ENCODE peak calls at places on chromosomes 4 and X, in eight cellular contexts. One of them, this sample, is unnamed.

GRCh38 chr4:171924761-171925376 is 111.7 kb downstream of the GALNTL6 start:
- DNase-seq in IMR-90: no peak
- DNase-seq in sigmoid colon: no peak
- DNase-seq in lower leg skin: no peak
- DNase-seq in adrenal gland: no peak
- DNase-seq in A549: no peak
- DNase-seq in esophagus squamous epithelium: no peak
- DNase-seq in GM12892: no peak
- DNase-seq in this sample: no peak

GRCh38 chr4:185304944-185305690 is 90.6 kb downstream of the LRP2BP start:
- DNase-seq in IMR-90: peak; percentile 25
- DNase-seq in sigmoid colon: no peak
- DNase-seq in lower leg skin: no peak
- DNase-seq in adrenal gland: no peak
- DNase-seq in A549: no peak
- DNase-seq in esophagus squamous epithelium: no peak
- DNase-seq in GM12892: no peak
- DNase-seq in this sample: peak; percentile 25

GRCh38 chr4:98150092-98150761 is 7.0 kb upstream of the STPG2 start:
- DNase-seq in IMR-90: peak; percentile 16
- DNase-seq in sigmoid colon: no peak
- DNase-seq in lower leg skin: no peak
- DNase-seq in adrenal gland: no peak
- DNase-seq in A549: no peak
- DNase-seq in esophagus squamous epithelium: no peak
- DNase-seq in GM12892: no peak
- DNase-seq in this sample: no peak

GRCh38 chr4:168076989-168077725 is 15.2 kb upstream of the ANXA10 start:
- DNase-seq in IMR-90: peak; percentile 71
- DNase-seq in sigmoid colon: no peak
- DNase-seq in lower leg skin: no peak
- DNase-seq in adrenal gland: peak; percentile 55
- DNase-seq in A549: peak; percentile 4
- DNase-seq in esophagus squamous epithelium: no peak
- DNase-seq in GM12892: no peak
- DNase-seq in this sample: peak; percentile 75

GRCh38 chr4:25535278-25535677 is 120.4 kb upstream of the SLC34A2 start:
- DNase-seq in IMR-90: no peak
- DNase-seq in sigmoid colon: no peak
- DNase-seq in lower leg skin: no peak
- DNase-seq in adrenal gland: no peak
- DNase-seq in A549: no peak
- DNase-seq in esophagus squamous epithelium: no peak
- DNase-seq in GM12892: no peak
- DNase-seq in this sample: no peak

GRCh38 chr4:103207673-103208072 is 9.5 kb upstream of the CENPE start:
- DNase-seq in IMR-90: no peak
- DNase-seq in sigmoid colon: no peak
- DNase-seq in lower leg skin: no peak
- DNase-seq in adrenal gland: no peak
- DNase-seq in A549: no peak
- DNase-seq in esophagus squamous epithelium: no peak
- DNase-seq in GM12892: no peak
- DNase-seq in this sample: no peak

GRCh38 chr4:145851516-145852201 is 87.0 kb downstream of the ZNF827 start:
- DNase-seq in IMR-90: no peak
- DNase-seq in sigmoid colon: no peak
- DNase-seq in lower leg skin: no peak
- DNase-seq in adrenal gland: no peak
- DNase-seq in A549: no peak
- DNase-seq in esophagus squamous epithelium: no peak
- DNase-seq in GM12892: no peak
- DNase-seq in this sample: no peak

GRCh38 chr4:2516635-2517034 is 19.8 kb upstream of the FAM193A start:
- DNase-seq in IMR-90: no peak
- DNase-seq in sigmoid colon: no peak
- DNase-seq in lower leg skin: no peak
- DNase-seq in adrenal gland: no peak
- DNase-seq in A549: no peak
- DNase-seq in esophagus squamous epithelium: no peak
- DNase-seq in GM12892: no peak
- DNase-seq in this sample: no peak

GRCh38 chr4:78864405-78865024 is 74.7 kb downstream of the PAQR3 start:
- DNase-seq in IMR-90: peak; percentile 85
- DNase-seq in sigmoid colon: no peak
- DNase-seq in lower leg skin: no peak
- DNase-seq in adrenal gland: no peak
- DNase-seq in A549: peak; percentile 18
- DNase-seq in esophagus squamous epithelium: no peak
- DNase-seq in GM12892: no peak
- DNase-seq in this sample: peak; percentile 85

GRCh38 chr4:10296730-10297129 is 160.5 kb downstream of the ZNF518B start:
- DNase-seq in IMR-90: no peak
- DNase-seq in sigmoid colon: no peak
- DNase-seq in lower leg skin: no peak
- DNase-seq in adrenal gland: no peak
- DNase-seq in A549: no peak
- DNase-seq in esophagus squamous epithelium: no peak
- DNase-seq in GM12892: no peak
- DNase-seq in this sample: no peak

GRCh38 chrX:83339724-83340123 is 168.4 kb upstream of the POU3F4 start:
- DNase-seq in IMR-90: no peak
- DNase-seq in sigmoid colon: no peak
- DNase-seq in lower leg skin: no peak
- DNase-seq in adrenal gland: no peak
- DNase-seq in A549: no peak
- DNase-seq in esophagus squamous epithelium: no peak
- DNase-seq in GM12892: no peak
- DNase-seq in this sample: no peak

GRCh38 chr4:39655206-39655605 is 16.5 kb upstream of the SMIM14 start:
- DNase-seq in IMR-90: peak; percentile 44
- DNase-seq in sigmoid colon: no peak
- DNase-seq in lower leg skin: no peak
- DNase-seq in adrenal gland: no peak
- DNase-seq in A549: no peak
- DNase-seq in esophagus squamous epithelium: no peak
- DNase-seq in GM12892: no peak
- DNase-seq in this sample: no peak

GRCh38 chr4:1398686-1399507 is 7.3 kb downstream of the NKX1-1 start:
- DNase-seq in IMR-90: no peak
- DNase-seq in sigmoid colon: peak; percentile 48
- DNase-seq in lower leg skin: peak; percentile 65
- DNase-seq in adrenal gland: no peak
- DNase-seq in A549: no peak
- DNase-seq in esophagus squamous epithelium: no peak
- DNase-seq in GM12892: peak; percentile 18
- DNase-seq in this sample: no peak

GRCh38 chrX:14922437-14922836 is 49.2 kb downstream of the MOSPD2 start:
- DNase-seq in IMR-90: peak; percentile 94
- DNase-seq in sigmoid colon: no peak
- DNase-seq in lower leg skin: no peak
- DNase-seq in adrenal gland: peak; percentile 14
- DNase-seq in A549: no peak
- DNase-seq in esophagus squamous epithelium: no peak
- DNase-seq in GM12892: no peak
- DNase-seq in this sample: no peak

GRCh38 chr4:1530356-1530755 is 124.1 kb upstream of the NKX1-1 start:
- DNase-seq in IMR-90: no peak
- DNase-seq in sigmoid colon: no peak
- DNase-seq in lower leg skin: no peak
- DNase-seq in adrenal gland: no peak
- DNase-seq in A549: no peak
- DNase-seq in esophagus squamous epithelium: no peak
- DNase-seq in GM12892: no peak
- DNase-seq in this sample: no peak

GRCh38 chrX:57453901-57454300 is 137.9 kb upstream of the ZXDB start:
- DNase-seq in IMR-90: peak; percentile 4
- DNase-seq in sigmoid colon: no peak
- DNase-seq in lower leg skin: no peak
- DNase-seq in adrenal gland: peak; percentile 18
- DNase-seq in A549: no peak
- DNase-seq in esophagus squamous epithelium: no peak
- DNase-seq in GM12892: no peak
- DNase-seq in this sample: peak; percentile 20

GRCh38 chr4:3031357-3032064 is 42.8 kb downstream of the HTT-AS start:
- DNase-seq in IMR-90: no peak
- DNase-seq in sigmoid colon: no peak
- DNase-seq in lower leg skin: peak; percentile 53
- DNase-seq in adrenal gland: no peak
- DNase-seq in A549: no peak
- DNase-seq in esophagus squamous epithelium: no peak
- DNase-seq in GM12892: no peak
- DNase-seq in this sample: no peak

GRCh38 chrX:45077748-45078424 is 122.8 kb downstream of the DIPK2B start:
- DNase-seq in IMR-90: no peak
- DNase-seq in sigmoid colon: no peak
- DNase-seq in lower leg skin: no peak
- DNase-seq in adrenal gland: no peak
- DNase-seq in A549: no peak
- DNase-seq in esophagus squamous epithelium: no peak
- DNase-seq in GM12892: no peak
- DNase-seq in this sample: no peak

GRCh38 chrX:107574054-107574683 is 54.1 kb upstream of the PRPS1 start:
- DNase-seq in IMR-90: peak; percentile 85
- DNase-seq in sigmoid colon: no peak
- DNase-seq in lower leg skin: no peak
- DNase-seq in adrenal gland: no peak
- DNase-seq in A549: peak; percentile 15
- DNase-seq in esophagus squamous epithelium: no peak
- DNase-seq in GM12892: no peak
- DNase-seq in this sample: no peak

GRCh38 chrX:47590984-47591383 is 8.7 kb downstream of the TIMP1 start:
- DNase-seq in IMR-90: no peak
- DNase-seq in sigmoid colon: no peak
- DNase-seq in lower leg skin: peak; percentile 46
- DNase-seq in adrenal gland: no peak
- DNase-seq in A549: no peak
- DNase-seq in esophagus squamous epithelium: no peak
- DNase-seq in GM12892: no peak
- DNase-seq in this sample: no peak

GRCh38 chrX:129654652-129655546 is at the start of gene APLN:
- DNase-seq in IMR-90: peak; percentile 19
- DNase-seq in sigmoid colon: no peak
- DNase-seq in lower leg skin: peak; percentile 86
- DNase-seq in adrenal gland: peak; percentile 57
- DNase-seq in A549: no peak
- DNase-seq in esophagus squamous epithelium: no peak
- DNase-seq in GM12892: no peak
- DNase-seq in this sample: peak; percentile 15
- TF ChIP-seq POLR2A in IMR-90: no peak
- TF ChIP-seq POLR2A in sigmoid colon: no peak
- TF ChIP-seq POLR2A in lower leg skin: no peak
- TF ChIP-seq POLR2A in adrenal gland: peak; percentile 24
- TF ChIP-seq POLR2A in A549: no peak
- TF ChIP-seq POLR2A in esophagus squamous epithelium: no peak
- TF ChIP-seq POLR2A in GM12892: no peak
- TF ChIP-seq POLR2A in this sample: no peak

DNA sequence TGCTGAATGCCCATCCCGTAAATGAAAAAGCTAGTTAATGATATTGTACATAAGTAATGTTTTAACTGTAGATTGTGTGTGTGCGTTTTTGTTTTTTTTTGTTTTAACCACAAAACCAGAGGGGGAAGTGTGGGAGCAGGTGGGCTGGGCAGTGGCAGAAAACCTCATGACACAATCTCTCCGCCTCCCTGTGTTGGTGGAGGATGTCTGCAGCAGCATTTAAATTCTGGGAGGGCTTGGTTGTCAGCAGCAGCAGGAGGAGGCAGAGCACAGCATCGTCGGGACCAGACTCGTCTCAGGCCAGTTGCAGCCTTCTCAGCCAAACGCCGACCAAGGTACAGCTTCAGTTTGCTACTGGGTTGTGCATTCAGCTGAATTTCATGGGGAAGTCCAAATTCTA is at the start of gene SPP1:
- DNase-seq in IMR-90: peak; percentile 13
- DNase-seq in sigmoid colon: no peak
- DNase-seq in lower leg skin: no peak
- DNase-seq in adrenal gland: no peak
- DNase-seq in A549: peak; percentile 25
- DNase-seq in esophagus squamous epithelium: no peak
- DNase-seq in GM12892: no peak
- DNase-seq in this sample: no peak
- TF ChIP-seq POLR2A in IMR-90: no peak
- TF ChIP-seq POLR2A in sigmoid colon: no peak
- TF ChIP-seq POLR2A in lower leg skin: no peak
- TF ChIP-seq POLR2A in adrenal gland: no peak
- TF ChIP-seq POLR2A in A549: peak; percentile 73
- TF ChIP-seq POLR2A in esophagus squamous epithelium: no peak
- TF ChIP-seq POLR2A in GM12892: no peak
- TF ChIP-seq POLR2A in this sample: no peak

DNA sequence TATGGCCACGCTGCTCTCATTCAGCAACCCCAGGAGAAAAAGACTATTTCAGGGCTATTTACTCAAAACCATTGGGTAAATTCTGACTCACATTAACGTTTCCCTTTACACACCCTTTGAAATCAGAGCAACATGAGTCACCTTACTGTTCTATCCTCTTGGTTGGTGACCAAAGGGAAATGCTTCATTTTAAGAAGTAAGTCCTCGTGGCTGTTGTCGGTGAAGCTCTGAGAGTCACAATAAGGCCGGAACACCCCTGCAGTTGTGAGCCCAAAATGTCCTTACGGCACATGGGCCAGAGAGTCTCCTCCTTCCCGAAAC is 56.3 kb upstream of the SPRY1 start:
- DNase-seq in IMR-90: peak; percentile 95
- DNase-seq in sigmoid colon: no peak
- DNase-seq in lower leg skin: no peak
- DNase-seq in adrenal gland: no peak
- DNase-seq in A549: peak; percentile 61
- DNase-seq in esophagus squamous epithelium: no peak
- DNase-seq in GM12892: no peak
- DNase-seq in this sample: no peak
- TF ChIP-seq POLR2A in IMR-90: no peak
- TF ChIP-seq POLR2A in sigmoid colon: no peak
- TF ChIP-seq POLR2A in lower leg skin: no peak
- TF ChIP-seq POLR2A in adrenal gland: no peak
- TF ChIP-seq POLR2A in A549: no peak
- TF ChIP-seq POLR2A in esophagus squamous epithelium: no peak
- TF ChIP-seq POLR2A in GM12892: no peak
- TF ChIP-seq POLR2A in this sample: no peak

DNA sequence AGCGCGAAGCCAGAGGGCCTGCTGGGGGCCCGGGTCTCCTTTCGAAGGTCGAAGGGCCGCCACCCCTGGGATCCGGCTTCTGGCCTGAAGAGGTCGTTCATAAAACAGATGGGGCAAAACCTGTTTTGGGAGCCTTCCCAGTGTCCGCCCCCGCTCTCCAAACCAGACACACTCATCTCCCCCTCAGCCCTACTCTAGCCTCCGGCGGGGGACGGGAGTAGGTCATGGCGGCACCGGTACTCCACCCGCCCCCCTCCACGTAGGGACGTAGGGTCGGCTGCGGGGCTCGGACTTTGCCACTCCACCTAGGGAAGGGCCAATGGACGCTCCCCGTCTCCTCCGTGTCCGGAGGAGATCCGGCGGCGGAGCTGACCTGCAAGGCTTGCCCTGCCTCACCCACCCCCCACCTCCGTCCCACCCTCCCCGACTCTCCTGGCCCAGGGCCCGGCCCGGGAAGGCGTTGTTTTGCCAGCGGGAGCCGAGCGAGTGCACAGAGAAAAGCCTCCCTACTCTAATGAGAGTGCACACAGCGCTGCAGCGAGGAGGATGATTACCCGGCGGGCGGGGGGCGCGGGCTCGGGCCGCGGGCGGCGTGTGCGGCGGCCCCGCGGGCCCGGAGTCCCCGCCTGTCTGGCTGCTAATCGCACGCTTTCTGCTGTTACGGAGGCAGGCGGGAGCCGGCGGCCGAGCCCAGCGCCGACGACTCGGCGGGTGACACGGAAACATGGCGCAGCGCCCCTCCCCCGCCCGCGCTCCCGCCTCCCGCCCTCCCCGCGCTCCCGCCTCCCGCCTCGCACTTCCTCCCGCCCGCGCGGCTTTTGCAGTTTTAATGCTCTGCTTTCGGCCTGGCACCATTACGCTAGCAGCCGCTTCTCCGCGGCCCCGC is 8.3 kb upstream of the BCOR start:
- DNase-seq in IMR-90: no peak
- DNase-seq in sigmoid colon: peak; percentile 87
- DNase-seq in lower leg skin: peak; percentile 93
- DNase-seq in adrenal gland: peak; percentile 74
- DNase-seq in A549: peak; percentile 38
- DNase-seq in esophagus squamous epithelium: no peak
- DNase-seq in GM12892: peak; percentile 47
- DNase-seq in this sample: peak; percentile 85
- TF ChIP-seq POLR2A in IMR-90: no peak
- TF ChIP-seq POLR2A in sigmoid colon: no peak
- TF ChIP-seq POLR2A in lower leg skin: no peak
- TF ChIP-seq POLR2A in adrenal gland: no peak
- TF ChIP-seq POLR2A in A549: peak; percentile 27
- TF ChIP-seq POLR2A in esophagus squamous epithelium: no peak
- TF ChIP-seq POLR2A in GM12892: no peak
- TF ChIP-seq POLR2A in this sample: peak; percentile 38

This sample was measured in erythroblast.